ENCODE peak calls at places on chromosomes 5 and 9, in seven cellular contexts. X is C1 segment of cervical spinal cord; R is heart left ventricle; S is HEK293T; V is OCI-LY7; L is stimulated activated CD8-positive, alpha-beta memory T cell treated with anti-CD3 and anti-CD28 coated beads, Interleukin-2, amount 100 ng/mL, for 1 hour; F is GM12891. M is an unnamed sample.

GRCh38 chr5:142082182-142082781 is 26.3 kb upstream of the NDFIP1 start:
- DNase-seq in X (no peak), R (no peak), S (no peak), V (no peak), L (no peak), F (no peak), M (no peak)

GRCh38 chr5:17882760-17883488 is 248.7 kb downstream of the TAF11L14 start:
- DNase-seq in X (no peak), R (no peak), S (no peak), V (no peak), L (no peak), F (no peak), M (no peak)

GRCh38 chr5:154701181-154701580 is 54.0 kb upstream of the LARP1 start:
- DNase-seq in X (no peak), R (no peak), S (no peak), V (no peak), L (no peak), F (no peak), M (no peak)

GRCh38 chr5:42811591-42812392 is at the start of gene SELENOP:
- DNase-seq in X (peak), R (peak), S (peak), V (no peak), L (no peak), F (no peak), M (peak)

GRCh38 chr5:110402562-110402961 is 323.9 kb downstream of the TMEM232 start:
- DNase-seq in X (no peak), R (no peak), S (no peak), V (no peak), L (no peak), F (no peak), M (no peak)

GRCh38 chr5:140345919-140346347 is 470 bp downstream of the HBEGF start:
- DNase-seq in X (peak), R (peak), S (peak), V (peak), L (no peak), F (peak), M (peak)

GRCh38 chr9:81588148-81588874 is 101.0 kb downstream of the TLE1 start:
- DNase-seq in X (no peak), R (no peak), S (no peak), V (no peak), L (no peak), F (no peak), M (peak)

GRCh38 chr9:2198956-2199635 is 183.9 kb downstream of the SMARCA2 start:
- DNase-seq in X (no peak), R (no peak), S (no peak), V (no peak), L (no peak), F (no peak), M (no peak)

GRCh38 chr9:127884427-127884911 is 7.0 kb upstream of the AK1 start:
- DNase-seq in X (peak), R (peak), S (no peak), V (no peak), L (no peak), F (no peak), M (peak)

GRCh38 chr9:89899476-89900047 is 294.8 kb downstream of the GADD45G start:
- DNase-seq in X (no peak), R (no peak), S (no peak), V (no peak), L (no peak), F (no peak), M (no peak)

GRCh38 chr5:74279244-74279643 is 361.3 kb downstream of the ENC1 start:
- DNase-seq in X (no peak), R (no peak), S (no peak), V (no peak), L (no peak), F (no peak), M (no peak)

GRCh38 chr9:129887210-129888084 is 52.2 kb downstream of the USP20 start:
- DNase-seq in X (no peak), R (peak), S (no peak), V (peak), L (no peak), F (no peak), M (no peak)

GRCh38 chr5:173315495-173316352 is 12.5 kb downstream of the STC2 start:
- DNase-seq in X (no peak), R (peak), S (peak), V (no peak), L (no peak), F (no peak), M (peak)

GRCh38 chr5:169521366-169521983 is 62.1 kb upstream of the SPDL1 start:
- DNase-seq in X (no peak), R (peak), S (no peak), V (no peak), L (no peak), F (no peak), M (no peak)

M was measured in sigmoid colon.